ENCODE peak calls at places on chromosomes 7 and 10, in five cellular contexts. X, M, N, L and A are unnamed samples.

GRCh38 chr7:128178611-128179010 is 62.5 kb upstream of the LEP start:
- DNase-seq in L (no peak), M (no peak), N (no peak), X (no peak), A (peak)

GRCh38 chr7:77935652-77936348 is 137.2 kb downstream of the PHTF2 start:
- DNase-seq in M (peak), L (no peak), N (no peak), X (no peak), A (no peak)

GRCh38 chr7:45687185-45687560 is 113.0 kb downstream of the ADCY1 start:
- DNase-seq in N (no peak), M (no peak), L (no peak), X (no peak), A (no peak)

GRCh38 chr10:106450966-106451365 is 713.5 kb downstream of the SORCS1 start:
- DNase-seq in M (no peak), X (no peak), N (no peak), L (no peak), A (no peak)

GRCh38 chr7:75732764-75733630 is 5.7 kb downstream of the HIP1 start:
- DNase-seq in X (peak), L (no peak), N (peak), M (no peak), A (no peak)

GRCh38 chr7:108016841-108017775 is 14.1 kb upstream of the LAMB1 start:
- DNase-seq in N (no peak), L (peak), M (peak), X (peak), A (peak)

GRCh38 chr10:7593905-7594304 is 72.9 kb downstream of the ITIH5 start:
- DNase-seq in L (no peak), M (no peak), X (no peak), N (no peak), A (no peak)

GRCh38 chr10:29501692-29502091 is 133.1 kb downstream of the SVIL start:
- DNase-seq in M (no peak), N (no peak), X (peak), L (no peak), A (no peak)

GRCh38 chr10:71266918-71267442 is 52.1 kb upstream of the SLC29A3 start:
- DNase-seq in N (no peak), X (no peak), M (no peak), L (no peak), A (no peak)

GRCh38 chr7:137882261-137882668 is 35.5 kb upstream of the DGKI start:
- DNase-seq in L (no peak), X (peak), N (peak), M (peak), A (peak)

DNA sequence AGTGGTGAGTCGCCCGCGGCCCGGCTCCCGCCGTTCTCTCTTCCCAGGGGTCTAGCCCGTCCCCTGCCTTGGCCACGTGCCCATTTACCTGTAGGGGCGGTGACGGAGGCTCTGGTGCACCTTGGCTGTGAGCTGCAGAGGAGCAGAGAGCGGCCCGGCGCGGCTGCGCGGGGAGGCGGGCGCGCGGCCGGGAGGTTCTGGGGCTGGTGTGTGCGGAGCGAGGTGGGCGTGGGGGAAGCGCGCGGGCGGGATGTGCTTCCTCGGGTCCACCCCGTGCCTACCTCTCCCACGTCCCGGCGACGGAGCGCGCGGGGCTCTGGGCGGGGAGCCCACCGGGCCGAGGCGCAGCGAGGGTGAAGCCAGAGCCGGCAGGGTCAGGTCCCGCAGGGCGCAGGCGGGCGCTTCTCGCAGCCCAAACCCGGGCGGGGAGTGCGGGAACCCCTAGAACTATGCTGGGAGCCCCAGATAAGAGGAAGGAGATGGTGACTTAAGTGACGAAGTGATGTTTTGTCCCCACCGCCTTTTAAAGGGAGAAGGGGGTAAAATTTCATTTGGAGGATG is 430 bp downstream of the UPP1 start:
- DNase-seq in L (no peak), M (no peak), N (no peak), X (no peak), A (no peak)
- TF ChIP-seq MYC in L (no peak), M (no peak), N (no peak), X (no peak), A (no peak)

GRCh38 chr7:20484366-20484765 is 131.1 kb upstream of the ABCB5 start:
- DNase-seq in M (peak), L (no peak), N (no peak), X (no peak), A (no peak)

GRCh38 chr7:20491286-20491685 is 124.2 kb upstream of the ABCB5 start:
- DNase-seq in L (no peak), N (no peak), M (no peak), X (no peak), A (no peak)

GRCh38 chr7:20488850-20489249 is 126.6 kb upstream of the ABCB5 start:
- DNase-seq in N (no peak), X (peak), L (no peak), M (no peak), A (no peak)
- TF ChIP-seq MAX in N (no peak), X (no peak), L (no peak), M (no peak), A (no peak)

GRCh38 chr7:156640949-156641485 is 443 bp downstream of the RNF32 start:
- DNase-seq in M (no peak), N (peak), L (no peak), X (peak), A (peak)
- TF ChIP-seq POLR2A in M (no peak), N (peak), L (no peak), X (no peak), A (no peak)

GRCh38 chr7:42097756-42098155 is 139.3 kb downstream of the GLI3 start:
- DNase-seq in L (peak), N (peak), M (peak), X (peak), A (peak)

GRCh38 chr7:42099076-42099836 is 137.8 kb downstream of the GLI3 start:
- DNase-seq in N (no peak), L (no peak), M (no peak), X (no peak), A (no peak)

GRCh38 chr7:42096262-42096661 is 140.7 kb downstream of the GLI3 start:
- DNase-seq in M (no peak), L (no peak), X (no peak), N (no peak), A (peak)

GRCh38 chr7:42095791-42096190 is 141.2 kb downstream of the GLI3 start:
- DNase-seq in L (no peak), M (no peak), N (no peak), X (no peak), A (peak)

GRCh38 chr7:42096681-42097637 is 140.1 kb downstream of the GLI3 start:
- DNase-seq in X (no peak), N (no peak), M (no peak), L (no peak), A (peak)
- TF ChIP-seq MYC in X (no peak), N (no peak), M (no peak), L (no peak), A (no peak)

DNA sequence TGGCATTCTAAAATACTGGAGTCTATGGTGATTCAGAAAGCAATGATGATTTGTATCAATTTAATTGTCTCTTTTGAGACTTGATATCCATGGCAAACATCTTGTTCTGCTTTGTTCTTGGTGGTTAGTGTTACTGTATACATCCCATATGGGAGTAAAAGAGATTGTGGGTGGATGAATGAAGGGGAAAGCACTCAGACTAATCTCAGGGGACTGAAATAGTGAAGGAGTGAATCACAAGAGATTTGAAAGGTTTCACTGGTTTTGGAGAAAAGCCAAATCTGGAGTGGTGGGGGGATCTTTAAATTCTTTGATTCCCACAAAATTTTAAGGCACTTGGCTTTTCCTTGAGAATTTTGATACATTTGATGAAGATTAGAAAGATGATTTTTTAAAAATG is 369.4 kb downstream of the INHBA start:
- DNase-seq in N (no peak), M (no peak), X (no peak), L (no peak), A (no peak)
- TF ChIP-seq MAX in N (no peak), M (no peak), X (no peak), L (no peak), A (no peak)

DNA sequence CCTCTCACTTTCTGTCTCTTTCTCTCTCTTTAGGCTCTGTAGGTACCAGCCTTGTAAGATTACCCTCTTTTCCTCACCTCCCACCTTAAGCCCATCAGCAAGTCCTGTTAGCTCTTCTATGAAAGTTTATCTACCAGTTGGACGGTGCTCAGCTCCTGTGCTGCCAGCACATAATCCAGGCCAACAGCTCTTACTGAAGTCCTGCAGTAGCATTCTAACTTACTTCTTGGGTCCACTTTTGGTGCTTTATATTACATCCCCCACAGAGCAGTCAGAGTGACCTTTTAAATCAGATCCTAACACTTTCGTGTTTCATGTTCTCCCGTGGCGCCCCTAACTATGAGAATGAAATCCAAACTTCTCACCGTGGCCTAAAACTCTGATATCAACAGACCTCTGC is 38.9 kb upstream of the ITGA8 start:
- DNase-seq in X (no peak), M (no peak), N (no peak), L (no peak), A (no peak)
- TF ChIP-seq POLR2A in X (no peak), M (no peak), N (no peak), L (no peak), A (no peak)

GRCh38 chr7:133755922-133756321 is 371.2 kb upstream of the LRGUK start:
- DNase-seq in X (no peak), M (no peak), L (no peak), N (no peak), A (no peak)
- TF ChIP-seq MYC in X (no peak), M (no peak), L (no peak), N (no peak), A (no peak)

GRCh38 chr10:99658622-99659030 is 683 bp upstream of the ENTPD7 start:
- DNase-seq in X (peak), N (peak), L (peak), M (peak), A (peak)
- TF ChIP-seq MAX in X (no peak), N (no peak), L (peak), M (no peak), A (peak)